ENCODE peak calls at places on chromosomes 13 and 19, in four cellular contexts. One of them, this sample, is unnamed.

GRCh38 chr13:38979891-38980627 is 10.6 kb downstream of the STOML3 start:
- DNase-seq in T-helper 1 cell: no peak
- DNase-seq in substantia nigra: no peak
- DNase-seq in heart left ventricle: peak
- DNase-seq in this sample: peak

GRCh38 chr19:30077851-30078355 is 135.9 kb downstream of the URI1 start:
- DNase-seq in T-helper 1 cell: no peak
- DNase-seq in substantia nigra: no peak
- DNase-seq in heart left ventricle: no peak
- DNase-seq in this sample: no peak

GRCh38 chr19:6015841-6016545 is 38.1 kb upstream of the RANBP3 start:
- DNase-seq in T-helper 1 cell: no peak
- DNase-seq in substantia nigra: no peak
- DNase-seq in heart left ventricle: no peak
- DNase-seq in this sample: peak

GRCh38 chr13:98843482-98843877 is 91.0 kb upstream of the SLC15A1 start:
- DNase-seq in T-helper 1 cell: no peak
- DNase-seq in substantia nigra: no peak
- DNase-seq in heart left ventricle: no peak
- DNase-seq in this sample: no peak

GRCh38 chr19:3243851-3244700 is 19.6 kb downstream of the CELF5 start:
- DNase-seq in T-helper 1 cell: peak
- DNase-seq in substantia nigra: no peak
- DNase-seq in heart left ventricle: no peak
- DNase-seq in this sample: peak

GRCh38 chr13:29923554-29924481 is 73.4 kb upstream of the UBL3 start:
- DNase-seq in T-helper 1 cell: peak
- DNase-seq in substantia nigra: no peak
- DNase-seq in heart left ventricle: peak
- DNase-seq in this sample: peak

GRCh38 chr19:35710784-35711723 is 6.7 kb downstream of the ZBTB32 start:
- DNase-seq in T-helper 1 cell: peak
- DNase-seq in substantia nigra: no peak
- DNase-seq in heart left ventricle: no peak
- DNase-seq in this sample: no peak

GRCh38 chr13:33340631-33341030 is 55.1 kb upstream of the STARD13 start:
- DNase-seq in T-helper 1 cell: no peak
- DNase-seq in substantia nigra: no peak
- DNase-seq in heart left ventricle: no peak
- DNase-seq in this sample: no peak

GRCh38 chr19:30590596-30591229 is 218.5 kb downstream of the ZNF536 start:
- DNase-seq in T-helper 1 cell: no peak
- DNase-seq in substantia nigra: no peak
- DNase-seq in heart left ventricle: no peak
- DNase-seq in this sample: no peak

GRCh38 chr19:1513492-1514294 is 874 bp upstream of the ADAMTSL5 start:
- DNase-seq in T-helper 1 cell: peak
- DNase-seq in substantia nigra: no peak
- DNase-seq in heart left ventricle: no peak
- DNase-seq in this sample: peak

GRCh38 chr19:34645551-34645950 is 31.4 kb downstream of the SCGB2B2 start:
- DNase-seq in T-helper 1 cell: no peak
- DNase-seq in substantia nigra: no peak
- DNase-seq in heart left ventricle: no peak
- DNase-seq in this sample: no peak